ENCODE peak calls at places on chromosomes 12 and 14, in four cellular contexts. Y is stomach, Q is heart left ventricle, K is esophagus squamous epithelium. J is an unnamed sample.

GRCh38 chr14:68807148-68807600 is 14.3 kb upstream of the ZFP36L1 start:
- DNase-seq in Y (peak; percentile 76), Q (peak; percentile 76), K (no peak), J (no peak)

GRCh38 chr12:143964-144649 is 69.8 kb downstream of the SLC6A12 start:
- DNase-seq in Y (peak; percentile 60), Q (no peak), K (no peak), J (no peak)

GRCh38 chr14:58362798-58363412 is 32.8 kb upstream of the TOMM20L start:
- DNase-seq in Y (no peak), Q (no peak), K (no peak), J (no peak)

GRCh38 chr14:65255029-65255545 is 152.8 kb upstream of the MAX start:
- DNase-seq in Y (no peak), Q (no peak), K (no peak), J (peak; percentile 49)

GRCh38 chr14:101440511-101440910 is 120.8 kb upstream of the DIO3 start:
- DNase-seq in Y (no peak), Q (no peak), K (no peak), J (no peak)

GRCh38 chr14:52266782-52267181 is 716 bp upstream of the PTGDR start:
- DNase-seq in Y (no peak), Q (no peak), K (no peak), J (no peak)

GRCh38 chr12:47741340-47741703 is 16.0 kb upstream of the ENDOU start:
- DNase-seq in Y (peak; percentile 66), Q (peak; percentile 78), K (no peak), J (peak; percentile 72)

GRCh38 chr12:2737656-2738241 is 57.0 kb upstream of the FKBP4 start:
- DNase-seq in Y (no peak), Q (no peak), K (no peak), J (no peak)

GRCh38 chr12:120993496-120993895 is 15.2 kb downstream of the HNF1A start:
- DNase-seq in Y (no peak), Q (no peak), K (no peak), J (no peak)

GRCh38 chr14:68790656-68791077 is 2.2 kb downstream of the ZFP36L1 start:
- DNase-seq in Y (peak; percentile 25), Q (no peak), K (no peak), J (no peak)

GRCh38 chr14:53430870-53431269 is 277.7 kb upstream of the DDHD1 start:
- DNase-seq in Y (no peak), Q (no peak), K (no peak), J (no peak)

GRCh38 chr12:68446896-68447806 is 115.0 kb upstream of the MDM1 start:
- DNase-seq in Y (no peak), Q (no peak), K (no peak), J (no peak)

GRCh38 chr12:57610553-57611115 is 601 bp upstream of the ARHGEF25 start:
- DNase-seq in Y (no peak), Q (peak; percentile 73), K (no peak), J (no peak)

GRCh38 chr12:57233357-57234232 is 4.1 kb downstream of the SHMT2 start:
- DNase-seq in Y (no peak), Q (no peak), K (no peak), J (no peak)

GRCh38 chr14:24674204-24674970 is 40.4 kb upstream of the GZMB start:
- DNase-seq in Y (no peak), Q (no peak), K (no peak), J (no peak)

GRCh38 chr12:19125325-19125724 is 4.2 kb upstream of the PLEKHA5 start:
- DNase-seq in Y (no peak), Q (no peak), K (no peak), J (peak; percentile 21)

GRCh38 chr12:43898474-43898873 is 62.6 kb downstream of the TMEM117 start:
- DNase-seq in Y (no peak), Q (no peak), K (no peak), J (no peak)

GRCh38 chr14:26218858-26219257 is 379.0 kb downstream of the NOVA1 start:
- DNase-seq in Y (no peak), Q (no peak), K (no peak), J (no peak)

GRCh38 chr14:54683882-54684794 is 117.2 kb downstream of the SAMD4A start:
- DNase-seq in Y (no peak), Q (no peak), K (no peak), J (no peak)

GRCh38 chr12:15044461-15044860 is 71.6 kb downstream of the PDE6H start:
- DNase-seq in Y (no peak), Q (no peak), K (no peak), J (no peak)

GRCh38 chr12:121826318-121826954 is 22.6 kb downstream of the SETD1B start:
- DNase-seq in Y (no peak), Q (no peak), K (no peak), J (no peak)

GRCh38 chr14:79502751-79503148 is 708.6 kb downstream of the DIO2 start:
- DNase-seq in Y (no peak), Q (no peak), K (no peak), J (no peak)

GRCh38 chr12:108744021-108744897 is 12.9 kb upstream of the CORO1C start:
- DNase-seq in Y (no peak), Q (no peak), K (no peak), J (no peak)

GRCh38 chr12:125070117-125070516 is 4.9 kb downstream of the AACS start:
- DNase-seq in Y (no peak), Q (no peak), K (no peak), J (no peak)

GRCh38 chr12:28698541-28698940 is 450.5 kb upstream of the FAR2 start:
- DNase-seq in Y (no peak), Q (no peak), K (no peak), J (no peak)

GRCh38 chr14:104176611-104177010 is 38.2 kb downstream of the KIF26A start:
- DNase-seq in Y (no peak), Q (no peak), K (no peak), J (no peak)

GRCh38 chr12:851343-851742 is 98.2 kb downstream of the RAD52 start:
- DNase-seq in Y (no peak), Q (no peak), K (no peak), J (no peak)

GRCh38 chr12:115149685-115150378 is 465.9 kb upstream of the TBX3 start:
- DNase-seq in Y (no peak), Q (no peak), K (no peak), J (no peak)

GRCh38 chr12:4116251-4117111 is 157.1 kb upstream of the CCND2 start:
- DNase-seq in Y (no peak), Q (peak; percentile 32), K (no peak), J (peak; percentile 39)

GRCh38 chr12:58916891-58917570 is 3.3 kb downstream of the LRIG3 start:
- DNase-seq in Y (no peak), Q (no peak), K (no peak), J (no peak)

GRCh38 chr12:131928080-131928764 is 854 bp upstream of the PUS1 start:
- DNase-seq in Y (no peak), Q (no peak), K (no peak), J (no peak)

GRCh38 chr12:131929530-131930456 is 717 bp downstream of the PUS1 start:
- DNase-seq in Y (no peak), Q (no peak), K (no peak), J (no peak)

GRCh38 chr12:131930510-131930909 is 1.4 kb downstream of the PUS1 start:
- DNase-seq in Y (no peak), Q (no peak), K (no peak), J (no peak)

GRCh38 chr12:131927110-131928079 is 1.7 kb upstream of the PUS1 start:
- DNase-seq in Y (no peak), Q (no peak), K (no peak), J (no peak)

DNA sequence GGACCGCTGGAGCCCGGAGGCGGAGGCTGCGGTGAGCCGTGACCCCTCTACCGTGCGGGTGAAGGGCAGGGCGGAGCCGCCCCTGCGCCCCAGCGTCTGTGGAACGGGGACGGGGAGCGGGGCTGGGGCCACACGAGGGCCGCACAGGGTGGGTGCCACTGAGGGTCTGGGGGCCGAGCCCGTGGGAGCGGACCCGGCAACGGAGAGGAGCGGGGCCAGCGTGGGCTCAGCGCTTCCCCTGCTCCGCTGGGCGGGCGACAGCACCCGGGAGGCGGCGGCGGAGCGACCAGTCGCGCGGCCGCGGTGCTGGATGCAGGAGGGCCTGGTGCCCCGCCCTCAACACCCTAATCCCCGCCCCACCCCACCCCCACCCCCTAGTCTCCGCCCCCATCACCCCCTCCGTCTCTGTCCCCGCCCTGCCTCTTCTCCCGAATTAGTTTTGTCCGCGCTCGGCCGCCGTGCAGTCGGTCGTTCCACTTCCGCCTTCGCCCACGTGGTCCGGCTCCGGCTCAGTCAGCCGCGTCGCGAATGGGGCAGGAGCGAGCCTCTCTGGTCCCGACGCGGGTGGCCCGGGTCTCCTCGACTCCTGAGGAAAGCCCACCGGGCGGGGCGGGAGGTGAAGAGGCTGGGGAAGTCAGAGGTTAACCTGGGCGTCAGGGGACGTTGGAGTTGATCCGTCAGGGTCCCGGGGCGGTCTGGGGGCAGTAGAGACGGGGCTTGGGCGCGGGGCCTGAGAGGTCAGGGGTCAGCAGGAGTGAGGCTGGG is at the start of gene PUS1:
- DNase-seq in Y (peak; percentile 93), Q (peak; percentile 95), K (peak; percentile 65), J (peak; percentile 98)
- TF ChIP-seq POLR2A in Y (no peak), Q (no peak), K (peak; percentile 61), J (peak; percentile 84)

GRCh38 chr12:79690606-79691298 is at the start of gene PAWR:
- DNase-seq in Y (peak; percentile 83), Q (peak; percentile 58), K (no peak), J (peak; percentile 56)
- TF ChIP-seq POLR2A in Y (no peak), Q (no peak), K (peak; percentile 21), J (peak; percentile 46)

DNA sequence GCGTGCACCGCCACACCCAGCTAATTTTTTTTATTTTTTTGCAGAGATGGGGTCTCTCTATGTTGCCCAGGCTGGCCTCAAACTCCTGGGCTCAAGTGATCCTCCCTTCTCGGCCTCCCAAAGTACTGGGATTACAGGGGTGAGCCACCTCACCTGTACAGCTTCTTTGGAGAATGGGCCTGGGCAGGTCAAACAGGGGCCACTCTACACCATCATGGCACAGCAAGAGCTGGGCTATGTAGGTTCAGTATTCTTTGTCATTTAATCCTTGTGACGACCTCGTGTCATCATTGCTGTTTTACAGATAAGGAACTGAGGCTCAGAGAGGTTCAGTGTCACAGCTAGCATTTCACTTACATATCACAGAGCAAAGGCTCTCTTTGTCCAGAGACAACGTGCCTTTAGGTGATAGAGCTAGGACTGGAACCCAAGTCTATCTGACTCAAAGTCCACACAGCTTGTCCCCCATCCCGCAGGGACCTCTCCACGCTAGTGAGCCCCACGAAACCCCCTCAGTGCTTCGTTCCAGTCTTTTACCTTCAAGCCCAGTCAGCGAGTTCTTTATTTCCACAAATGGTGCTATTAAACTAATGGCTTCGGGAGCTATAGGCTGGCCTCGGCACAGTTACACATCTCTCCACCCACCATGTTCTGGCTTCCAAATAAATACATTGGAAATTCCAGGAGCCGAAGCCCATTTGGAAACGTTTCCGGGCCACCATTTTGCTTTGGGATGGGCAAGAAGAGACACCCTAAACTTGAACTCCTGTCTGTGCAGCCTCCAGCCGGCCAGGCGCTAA is 701 bp upstream of the MAP1LC3B2 start:
- DNase-seq in Y (no peak), Q (no peak), K (no peak), J (no peak)
- TF ChIP-seq POLR2A in Y (no peak), Q (no peak), K (no peak), J (no peak)

DNA sequence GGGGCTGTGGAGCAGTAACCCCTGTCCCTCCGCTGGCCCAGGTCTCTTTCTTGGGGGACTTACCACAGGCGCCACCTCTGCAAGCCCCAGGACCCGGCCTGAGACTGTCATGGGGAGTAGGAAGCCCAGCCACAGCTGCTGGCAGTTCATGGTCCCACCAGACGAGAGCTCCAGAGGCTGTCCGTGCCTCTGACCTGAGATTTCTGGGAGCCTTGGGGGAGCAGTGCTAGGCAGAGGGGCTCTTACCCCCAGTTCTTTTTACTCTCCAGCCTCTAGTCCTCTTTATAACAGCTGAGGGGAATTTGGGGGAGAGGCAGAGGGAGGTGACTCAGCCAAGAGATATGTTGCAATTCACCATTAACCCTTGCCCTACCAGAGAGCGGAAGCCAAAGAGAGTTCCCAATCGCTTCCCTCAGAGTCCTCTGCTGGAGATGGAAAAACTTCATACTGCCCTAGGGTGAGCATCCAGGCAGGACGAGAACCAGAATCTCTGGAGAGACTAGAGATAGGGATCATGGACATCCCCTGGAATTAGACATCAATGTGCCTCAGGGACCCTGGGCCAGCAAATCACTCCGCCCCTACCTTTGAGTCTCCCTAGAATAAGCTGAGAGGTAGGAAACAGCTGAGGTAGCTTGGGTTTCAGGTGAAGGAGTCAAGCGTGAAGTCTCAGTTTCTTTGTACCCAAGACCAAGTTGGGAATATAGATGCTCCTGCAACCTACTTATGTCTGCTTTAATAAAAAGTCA is at the start of gene MMP19:
- DNase-seq in Y (no peak), Q (no peak), K (no peak), J (no peak)
- TF ChIP-seq POLR2A in Y (no peak), Q (no peak), K (no peak), J (peak; percentile 5)